ENCODE peak calls at places on chromosome 14, in ten cellular contexts. L, W, R, S, B, D, I, F, J and T are unnamed samples.

GRCh38 chr14:103142031-103142430 is 18.8 kb downstream of the TNFAIP2 start:
- DNase-seq in L (no peak), W (no peak), R (no peak), S (no peak), B (no peak), D (no peak), I (no peak), F (no peak), J (no peak), T (no peak)

GRCh38 chr14:86646688-86647687 is 1117.0 kb downstream of the FLRT2 start:
- DNase-seq in L (no peak), W (no peak), R (no peak), S (no peak), B (peak), D (no peak), I (no peak), F (peak), J (peak), T (peak)

GRCh38 chr14:69175130-69175529 is 16.2 kb upstream of the EXD2 start:
- DNase-seq in L (no peak), W (no peak), R (no peak), S (no peak), B (no peak), D (no peak), I (no peak), F (no peak), J (no peak), T (no peak)

GRCh38 chr14:57293851-57294837 is 25.4 kb downstream of the AP5M1 start:
- DNase-seq in L (no peak), W (no peak), R (no peak), S (no peak), B (peak), D (no peak), I (no peak), F (no peak), J (no peak), T (no peak)

GRCh38 chr14:50403433-50403832 is 6.8 kb upstream of the CDKL1 start:
- DNase-seq in L (no peak), W (no peak), R (no peak), S (no peak), B (peak), D (no peak), I (no peak), F (peak), J (no peak), T (peak)

GRCh38 chr14:35808076-35808657 is 928 bp downstream of the RALGAPA1 start:
- DNase-seq in L (no peak), W (no peak), R (no peak), S (no peak), B (no peak), D (no peak), I (no peak), F (no peak), J (no peak), T (peak)

GRCh38 chr14:49581961-49582210 is 4.3 kb downstream of the RPS29 start:
- DNase-seq in L (no peak), W (no peak), R (no peak), S (no peak), B (no peak), D (no peak), I (no peak), F (no peak), J (no peak), T (no peak)

GRCh38 chr14:92986254-92987147 is 63.6 kb downstream of the CHGA start:
- DNase-seq in L (peak), W (no peak), R (no peak), S (peak), B (peak), D (no peak), I (peak), F (peak), J (no peak), T (no peak)

GRCh38 chr14:60723218-60724079 is 702 bp downstream of the SIX4 start:
- DNase-seq in L (peak), W (no peak), R (no peak), S (peak), B (peak), D (peak), I (no peak), F (peak), J (no peak), T (peak)